ENCODE peak calls at places on chromosomes 12 and 14, in five cellular contexts. One of them, this sample, is unnamed.

GRCh38 chr14:54489318-54489683 is 521 bp upstream of the GMFB start:
- DNase-seq in hepatocyte: no peak
- DNase-seq in left ventricle myocardium inferior: no peak
- DNase-seq in CD8-positive, alpha-beta T cell: no peak
- DNase-seq in right lobe of liver: no peak
- DNase-seq in this sample: no peak

GRCh38 chr12:65278576-65279386 is at the start of gene MSRB3:
- DNase-seq in hepatocyte: peak; percentile 81
- DNase-seq in left ventricle myocardium inferior: peak; percentile 82
- DNase-seq in CD8-positive, alpha-beta T cell: no peak
- DNase-seq in right lobe of liver: peak; percentile 78
- DNase-seq in this sample: peak; percentile 81

GRCh38 chr14:25111061-25111601 is 61.2 kb upstream of the STXBP6 start:
- DNase-seq in hepatocyte: peak; percentile 82
- DNase-seq in left ventricle myocardium inferior: no peak
- DNase-seq in CD8-positive, alpha-beta T cell: no peak
- DNase-seq in right lobe of liver: no peak
- DNase-seq in this sample: peak; percentile 24

GRCh38 chr14:24612186-24612585 is 2.7 kb upstream of the GZMH start:
- DNase-seq in hepatocyte: no peak
- DNase-seq in left ventricle myocardium inferior: no peak
- DNase-seq in CD8-positive, alpha-beta T cell: no peak
- DNase-seq in right lobe of liver: no peak
- DNase-seq in this sample: no peak

GRCh38 chr12:10067942-10068341 is 30.8 kb downstream of the CLEC1A start:
- DNase-seq in hepatocyte: no peak
- DNase-seq in left ventricle myocardium inferior: no peak
- DNase-seq in CD8-positive, alpha-beta T cell: no peak
- DNase-seq in right lobe of liver: no peak
- DNase-seq in this sample: no peak

GRCh38 chr12:104147346-104147745 is 9.3 kb upstream of the NFYB start:
- DNase-seq in hepatocyte: no peak
- DNase-seq in left ventricle myocardium inferior: no peak
- DNase-seq in CD8-positive, alpha-beta T cell: no peak
- DNase-seq in right lobe of liver: no peak
- DNase-seq in this sample: no peak

GRCh38 chr12:109116611-109116949 is 193 bp downstream of the ACACB start:
- DNase-seq in hepatocyte: no peak
- DNase-seq in left ventricle myocardium inferior: no peak
- DNase-seq in CD8-positive, alpha-beta T cell: no peak
- DNase-seq in right lobe of liver: no peak
- DNase-seq in this sample: no peak

GRCh38 chr12:111776836-111777344 is 10.2 kb downstream of the ALDH2 start:
- DNase-seq in hepatocyte: no peak
- DNase-seq in left ventricle myocardium inferior: no peak
- DNase-seq in CD8-positive, alpha-beta T cell: no peak
- DNase-seq in right lobe of liver: no peak
- DNase-seq in this sample: no peak

GRCh38 chr12:127457726-127458125 is 809.2 kb upstream of the TMEM132C start:
- DNase-seq in hepatocyte: no peak
- DNase-seq in left ventricle myocardium inferior: no peak
- DNase-seq in CD8-positive, alpha-beta T cell: no peak
- DNase-seq in right lobe of liver: no peak
- DNase-seq in this sample: no peak

GRCh38 chr12:3795096-3795799 is 42.3 kb upstream of the CRACR2A start:
- DNase-seq in hepatocyte: no peak
- DNase-seq in left ventricle myocardium inferior: no peak
- DNase-seq in CD8-positive, alpha-beta T cell: no peak
- DNase-seq in right lobe of liver: no peak
- DNase-seq in this sample: no peak

GRCh38 chr14:25537846-25538455 is 488.0 kb upstream of the STXBP6 start:
- DNase-seq in hepatocyte: peak; percentile 68
- DNase-seq in left ventricle myocardium inferior: no peak
- DNase-seq in CD8-positive, alpha-beta T cell: no peak
- DNase-seq in right lobe of liver: no peak
- DNase-seq in this sample: peak; percentile 71

GRCh38 chr14:24053548-24054323 is 1.9 kb downstream of the CARMIL3 start:
- DNase-seq in hepatocyte: no peak
- DNase-seq in left ventricle myocardium inferior: no peak
- DNase-seq in CD8-positive, alpha-beta T cell: no peak
- DNase-seq in right lobe of liver: no peak
- DNase-seq in this sample: peak; percentile 16

GRCh38 chr14:36508418-36509051 is 11.5 kb downstream of the NKX2-1 start:
- DNase-seq in hepatocyte: no peak
- DNase-seq in left ventricle myocardium inferior: no peak
- DNase-seq in CD8-positive, alpha-beta T cell: no peak
- DNase-seq in right lobe of liver: no peak
- DNase-seq in this sample: no peak

GRCh38 chr12:27622436-27623185 is 73.6 kb upstream of the REP15 start:
- DNase-seq in hepatocyte: no peak
- DNase-seq in left ventricle myocardium inferior: no peak
- DNase-seq in CD8-positive, alpha-beta T cell: no peak
- DNase-seq in right lobe of liver: no peak
- DNase-seq in this sample: no peak

GRCh38 chr12:100520048-100520769 is 46.5 kb downstream of the NR1H4 start:
- DNase-seq in hepatocyte: no peak
- DNase-seq in left ventricle myocardium inferior: no peak
- DNase-seq in CD8-positive, alpha-beta T cell: no peak
- DNase-seq in right lobe of liver: peak; percentile 58
- DNase-seq in this sample: no peak

GRCh38 chr12:43883748-43884147 is 47.9 kb downstream of the TMEM117 start:
- DNase-seq in hepatocyte: no peak
- DNase-seq in left ventricle myocardium inferior: no peak
- DNase-seq in CD8-positive, alpha-beta T cell: no peak
- DNase-seq in right lobe of liver: no peak
- DNase-seq in this sample: no peak

GRCh38 chr14:73461478-73462077 is 3.2 kb upstream of the NUMB start:
- DNase-seq in hepatocyte: no peak
- DNase-seq in left ventricle myocardium inferior: no peak
- DNase-seq in CD8-positive, alpha-beta T cell: no peak
- DNase-seq in right lobe of liver: no peak
- DNase-seq in this sample: no peak

GRCh38 chr12:9925746-9926393 is 6.3 kb downstream of the CLEC2A start:
- DNase-seq in hepatocyte: peak; percentile 54
- DNase-seq in left ventricle myocardium inferior: no peak
- DNase-seq in CD8-positive, alpha-beta T cell: no peak
- DNase-seq in right lobe of liver: no peak
- DNase-seq in this sample: no peak

GRCh38 chr14:55285048-55285652 is 13.9 kb downstream of the FBXO34 start:
- DNase-seq in hepatocyte: no peak
- DNase-seq in left ventricle myocardium inferior: no peak
- DNase-seq in CD8-positive, alpha-beta T cell: no peak
- DNase-seq in right lobe of liver: no peak
- DNase-seq in this sample: no peak

GRCh38 chr14:52248057-52248456 is 19.4 kb upstream of the PTGDR start:
- DNase-seq in hepatocyte: no peak
- DNase-seq in left ventricle myocardium inferior: no peak
- DNase-seq in CD8-positive, alpha-beta T cell: no peak
- DNase-seq in right lobe of liver: no peak
- DNase-seq in this sample: no peak

GRCh38 chr14:77276295-77276935 is 5.4 kb upstream of the NGB start:
- DNase-seq in hepatocyte: no peak
- DNase-seq in left ventricle myocardium inferior: no peak
- DNase-seq in CD8-positive, alpha-beta T cell: no peak
- DNase-seq in right lobe of liver: no peak
- DNase-seq in this sample: no peak

GRCh38 chr12:95205685-95206084 is 11.6 kb downstream of the FGD6 start:
- DNase-seq in hepatocyte: peak; percentile 57
- DNase-seq in left ventricle myocardium inferior: no peak
- DNase-seq in CD8-positive, alpha-beta T cell: no peak
- DNase-seq in right lobe of liver: no peak
- DNase-seq in this sample: no peak

GRCh38 chr12:115451785-115452736 is 768.1 kb upstream of the TBX3 start:
- DNase-seq in hepatocyte: peak; percentile 96
- DNase-seq in left ventricle myocardium inferior: peak; percentile 59
- DNase-seq in CD8-positive, alpha-beta T cell: no peak
- DNase-seq in right lobe of liver: no peak
- DNase-seq in this sample: peak; percentile 62

GRCh38 chr12:109020750-109021380 is at the start of gene SVOP:
- DNase-seq in hepatocyte: peak; percentile 93
- DNase-seq in left ventricle myocardium inferior: peak; percentile 82
- DNase-seq in CD8-positive, alpha-beta T cell: no peak
- DNase-seq in right lobe of liver: peak; percentile 77
- DNase-seq in this sample: peak; percentile 92

GRCh38 chr14:57502581-57503254 is 9.1 kb upstream of the CCDC198 start:
- DNase-seq in hepatocyte: peak; percentile 64
- DNase-seq in left ventricle myocardium inferior: peak; percentile 29
- DNase-seq in CD8-positive, alpha-beta T cell: no peak
- DNase-seq in right lobe of liver: no peak
- DNase-seq in this sample: no peak

GRCh38 chr14:93543766-93544165 is 113.0 kb downstream of the UNC79 start:
- DNase-seq in hepatocyte: peak; percentile 31
- DNase-seq in left ventricle myocardium inferior: no peak
- DNase-seq in CD8-positive, alpha-beta T cell: no peak
- DNase-seq in right lobe of liver: no peak
- DNase-seq in this sample: peak; percentile 13

GRCh38 chr12:71415336-71416231 is 24.0 kb upstream of the LGR5 start:
- DNase-seq in hepatocyte: peak; percentile 80
- DNase-seq in left ventricle myocardium inferior: no peak
- DNase-seq in CD8-positive, alpha-beta T cell: no peak
- DNase-seq in right lobe of liver: no peak
- DNase-seq in this sample: peak; percentile 41

GRCh38 chr12:21337959-21338704 is 3.4 kb upstream of the SLCO1A2 start:
- DNase-seq in hepatocyte: no peak
- DNase-seq in left ventricle myocardium inferior: no peak
- DNase-seq in CD8-positive, alpha-beta T cell: no peak
- DNase-seq in right lobe of liver: no peak
- DNase-seq in this sample: no peak

GRCh38 chr12:21337453-21337852 is 2.7 kb upstream of the SLCO1A2 start:
- DNase-seq in hepatocyte: no peak
- DNase-seq in left ventricle myocardium inferior: no peak
- DNase-seq in CD8-positive, alpha-beta T cell: no peak
- DNase-seq in right lobe of liver: no peak
- DNase-seq in this sample: no peak

GRCh38 chr12:21334100-21334499 is 617 bp downstream of the SLCO1A2 start:
- DNase-seq in hepatocyte: no peak
- DNase-seq in left ventricle myocardium inferior: no peak
- DNase-seq in CD8-positive, alpha-beta T cell: no peak
- DNase-seq in right lobe of liver: no peak
- DNase-seq in this sample: no peak

GRCh38 chr12:21336656-21337055 is 1.9 kb upstream of the SLCO1A2 start:
- DNase-seq in hepatocyte: no peak
- DNase-seq in left ventricle myocardium inferior: no peak
- DNase-seq in CD8-positive, alpha-beta T cell: no peak
- DNase-seq in right lobe of liver: peak; percentile 76
- DNase-seq in this sample: no peak

DNA sequence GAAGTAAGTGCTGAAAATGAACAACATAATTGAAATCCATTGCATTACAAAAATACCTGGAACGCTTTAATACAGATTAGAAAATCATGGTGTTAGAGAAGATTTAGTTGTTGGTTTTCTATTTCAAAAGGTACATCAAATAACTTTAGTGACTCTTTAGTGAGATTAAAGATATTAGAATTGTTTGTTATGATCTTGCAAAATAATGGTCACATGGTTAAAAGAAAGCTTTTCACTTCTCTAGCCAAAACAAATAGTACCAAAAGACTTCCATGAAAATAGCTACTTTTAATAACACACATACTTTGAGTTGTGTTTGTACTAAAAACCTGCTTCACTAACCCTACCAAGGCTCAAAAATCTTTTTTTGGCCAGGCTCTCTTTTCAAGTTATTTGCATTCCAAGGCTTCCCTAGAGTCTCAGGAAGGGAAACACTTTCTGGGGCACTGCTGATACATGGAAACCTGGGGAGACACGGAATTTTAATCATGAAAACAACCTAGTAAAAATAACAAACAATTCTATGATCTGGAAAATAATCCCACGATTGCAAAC is at the start of gene SLCO1A2:
- DNase-seq in hepatocyte: no peak
- DNase-seq in left ventricle myocardium inferior: no peak
- DNase-seq in CD8-positive, alpha-beta T cell: no peak
- DNase-seq in right lobe of liver: no peak
- DNase-seq in this sample: no peak
- TF ChIP-seq CTCF in hepatocyte: no peak
- TF ChIP-seq CTCF in left ventricle myocardium inferior: no peak
- TF ChIP-seq CTCF in CD8-positive, alpha-beta T cell: no peak
- TF ChIP-seq CTCF in right lobe of liver: no peak
- TF ChIP-seq CTCF in this sample: no peak

GRCh38 chr12:81757731-81758325 is 1.3 kb downstream of the PPFIA2 start:
- DNase-seq in hepatocyte: no peak
- DNase-seq in left ventricle myocardium inferior: no peak
- DNase-seq in CD8-positive, alpha-beta T cell: no peak
- DNase-seq in right lobe of liver: no peak
- DNase-seq in this sample: no peak

GRCh38 chr12:81758421-81759214 is 532 bp downstream of the PPFIA2 start:
- DNase-seq in hepatocyte: peak; percentile 54
- DNase-seq in left ventricle myocardium inferior: peak; percentile 19
- DNase-seq in CD8-positive, alpha-beta T cell: no peak
- DNase-seq in right lobe of liver: no peak
- DNase-seq in this sample: no peak

GRCh38 chr12:81759215-81759991 is at the start of gene PPFIA2:
- DNase-seq in hepatocyte: peak; percentile 35
- DNase-seq in left ventricle myocardium inferior: peak; percentile 16
- DNase-seq in CD8-positive, alpha-beta T cell: no peak
- DNase-seq in right lobe of liver: no peak
- DNase-seq in this sample: no peak
- H3K4me3 ChIP-seq in hepatocyte: peak within 1 kb of the TSS; percentile 55
- H3K4me3 ChIP-seq in left ventricle myocardium inferior: peak within 1 kb of the TSS; percentile 68
- H3K4me3 ChIP-seq in CD8-positive, alpha-beta T cell: peak within 1 kb of the TSS; percentile 41
- H3K4me3 ChIP-seq in right lobe of liver: peak within 1 kb of the TSS; percentile 18
- H3K4me3 ChIP-seq in this sample: peak within 1 kb of the TSS; percentile 2

GRCh38 chr12:724194-724855 is 28.1 kb upstream of the WNK1 start:
- DNase-seq in hepatocyte: no peak
- DNase-seq in left ventricle myocardium inferior: no peak
- DNase-seq in CD8-positive, alpha-beta T cell: no peak
- DNase-seq in right lobe of liver: no peak
- DNase-seq in this sample: no peak
- H3K4me1 ChIP-seq in hepatocyte: peaks cover 4% of the 10 kb centered on the region
- H3K4me1 ChIP-seq in left ventricle myocardium inferior: peaks cover 18% of the 10 kb centered on the region
- H3K4me1 ChIP-seq in CD8-positive, alpha-beta T cell: peaks cover 58% of the 10 kb centered on the region
- H3K4me1 ChIP-seq in right lobe of liver: no peaks in the 10 kb centered on the region
- H3K4me1 ChIP-seq in this sample: peaks cover 5% of the 10 kb centered on the region

DNA sequence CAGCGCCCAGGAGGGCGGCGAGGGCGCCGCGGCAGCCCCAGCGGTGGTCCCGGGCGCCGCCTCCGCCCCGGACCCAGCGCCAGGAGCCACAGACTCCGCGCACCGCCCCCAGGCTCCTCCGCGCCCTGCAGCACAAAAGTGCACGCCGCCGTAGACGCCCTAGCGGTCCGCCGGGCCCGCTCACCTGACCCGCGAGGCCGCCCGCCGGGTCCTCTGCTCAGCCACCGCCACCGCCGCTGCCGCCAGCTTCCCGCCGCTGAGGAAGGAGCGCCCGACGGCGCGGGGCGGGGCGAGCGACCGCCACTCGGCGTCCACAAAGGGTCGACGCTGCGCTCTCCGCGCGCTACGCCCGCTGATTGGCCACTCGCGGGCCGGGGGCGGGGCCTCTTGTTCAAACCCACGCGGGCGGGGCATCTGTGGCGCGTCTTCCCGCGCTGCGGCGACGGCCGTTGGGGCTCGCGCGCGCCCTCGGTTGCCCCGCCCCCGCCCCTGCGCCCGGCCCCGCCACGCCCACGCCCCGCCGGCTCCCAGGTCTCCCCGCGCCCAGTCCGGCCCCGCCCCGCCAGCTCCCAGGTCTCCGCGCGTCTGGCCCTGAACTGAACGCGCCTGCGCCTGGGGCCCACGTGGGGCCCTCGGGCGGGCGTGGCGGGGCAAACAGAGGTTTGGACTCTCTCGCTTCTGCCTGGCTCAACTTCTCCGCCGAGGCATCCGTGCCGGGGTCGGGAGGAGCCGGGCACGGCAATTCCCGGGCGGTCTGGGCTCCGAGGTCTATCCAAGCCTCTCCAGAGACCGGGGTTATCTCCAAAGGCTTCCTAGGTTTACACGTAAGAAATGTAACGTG is at the start of gene CDCA4:
- DNase-seq in hepatocyte: peak; percentile 99
- DNase-seq in left ventricle myocardium inferior: peak; percentile 98
- DNase-seq in CD8-positive, alpha-beta T cell: peak; percentile 97
- DNase-seq in right lobe of liver: peak; percentile 98
- DNase-seq in this sample: peak; percentile 97
- TF ChIP-seq CTCF in hepatocyte: no peak
- TF ChIP-seq CTCF in left ventricle myocardium inferior: peak; percentile 29
- TF ChIP-seq CTCF in CD8-positive, alpha-beta T cell: no peak
- TF ChIP-seq CTCF in right lobe of liver: no peak
- TF ChIP-seq CTCF in this sample: no peak

This sample was measured in Caco-2.